ENCODE peak calls at places on chromosomes 1 and 21, in eight cellular contexts. R is GM12891, P is stomach, T is prostate gland, S is K562, I is vagina, H is transverse colon, Z is sigmoid colon. J is an unnamed sample.

GRCh38 chr1:170662561-170662971 is 1.4 kb upstream of the PRRX1 start:
- DNase-seq in R (no peak), P (no peak), T (no peak), S (no peak), I (no peak), H (no peak), Z (no peak), J (no peak)

GRCh38 chr1:224317383-224318045 is 12.5 kb downstream of the NVL start:
- DNase-seq in R (no peak), P (no peak), T (peak), S (no peak), I (no peak), H (no peak), Z (no peak), J (no peak)

GRCh38 chr1:22349302-22350043 is 102.2 kb upstream of the ZBTB40 start:
- DNase-seq in R (no peak), P (no peak), T (no peak), S (no peak), I (no peak), H (no peak), Z (no peak), J (no peak)

GRCh38 chr1:182616130-182617074 is 12.2 kb upstream of the RGS16 start:
- DNase-seq in R (peak), P (peak), T (peak), S (no peak), I (no peak), H (peak), Z (peak), J (peak)

GRCh38 chr1:218938259-218938658 is 235.4 kb upstream of the LYPLAL1 start:
- DNase-seq in R (no peak), P (no peak), T (no peak), S (no peak), I (no peak), H (no peak), Z (no peak), J (no peak)

GRCh38 chr21:44888581-44889550 is 15.4 kb upstream of the PTTG1IP start:
- DNase-seq in R (no peak), P (no peak), T (no peak), S (no peak), I (no peak), H (no peak), Z (no peak), J (no peak)

GRCh38 chr1:108830119-108831008 is 26.5 kb downstream of the AKNAD1 start:
- DNase-seq in R (no peak), P (peak), T (peak), S (peak), I (no peak), H (peak), Z (peak), J (no peak)

GRCh38 chr1:240492832-240493440 is 119.0 kb downstream of the GREM2 start:
- DNase-seq in R (no peak), P (no peak), T (no peak), S (peak), I (no peak), H (peak), Z (no peak), J (no peak)

GRCh38 chr1:151282883-151283725 is 1.0 kb downstream of the ZNF687 start:
- DNase-seq in R (no peak), P (peak), T (no peak), S (peak), I (no peak), H (peak), Z (peak), J (no peak)

GRCh38 chr1:230707732-230708630 is 5.9 kb downstream of the AGT start:
- DNase-seq in R (no peak), P (no peak), T (no peak), S (no peak), I (no peak), H (no peak), Z (no peak), J (no peak)

GRCh38 chr1:154193821-154194220 is 1.9 kb upstream of the TPM3 start:
- DNase-seq in R (no peak), P (peak), T (no peak), S (no peak), I (no peak), H (no peak), Z (no peak), J (no peak)

GRCh38 chr1:11026903-11027302 is 14.4 kb downstream of the TARDBP start:
- DNase-seq in R (no peak), P (no peak), T (no peak), S (no peak), I (no peak), H (no peak), Z (no peak), J (no peak)

GRCh38 chr1:100006688-100007087 is 36.9 kb downstream of the SLC35A3 start:
- DNase-seq in R (no peak), P (no peak), T (no peak), S (no peak), I (no peak), H (no peak), Z (no peak), J (no peak)

GRCh38 chr1:21517161-21517589 is 8.0 kb downstream of the ALPL start:
- DNase-seq in R (no peak), P (no peak), T (peak), S (no peak), I (no peak), H (no peak), Z (no peak), J (no peak)

GRCh38 chr1:106249365-106249764 is 807.1 kb upstream of the PRMT6 start:
- DNase-seq in R (no peak), P (no peak), T (no peak), S (no peak), I (no peak), H (no peak), Z (no peak), J (no peak)

GRCh38 chr1:97680894-97681293 is 239.9 kb downstream of the DPYD start:
- DNase-seq in R (no peak), P (no peak), T (no peak), S (no peak), I (no peak), H (no peak), Z (no peak), J (no peak)

GRCh38 chr1:47696404-47696910 is 258.6 kb downstream of the FOXD2 start:
- DNase-seq in R (no peak), P (no peak), T (no peak), S (no peak), I (no peak), H (no peak), Z (peak), J (no peak)

GRCh38 chr1:83931658-83932253 is 67.2 kb downstream of the TTLL7 start:
- DNase-seq in R (peak), P (no peak), T (peak), S (peak), I (no peak), H (no peak), Z (no peak), J (no peak)

GRCh38 chr1:94258873-94259331 is 21.5 kb upstream of the ARHGAP29 start:
- DNase-seq in R (no peak), P (no peak), T (peak), S (no peak), I (no peak), H (peak), Z (peak), J (no peak)

GRCh38 chr1:156053770-156054499 is at the start of gene UBQLN4:
- DNase-seq in R (peak), P (peak), T (peak), S (peak), I (no peak), H (peak), Z (peak), J (peak)
- TF ChIP-seq POLR2A in R (no peak), P (no peak), T (no peak), S (peak), I (peak), H (no peak), Z (no peak), J (no peak)

GRCh38 chr1:30746212-30747027 is 11.2 kb downstream of the LAPTM5 start:
- DNase-seq in R (no peak), P (no peak), T (no peak), S (no peak), I (no peak), H (no peak), Z (no peak), J (no peak)

GRCh38 chr1:30747028-30748008 is 10.3 kb downstream of the LAPTM5 start:
- DNase-seq in R (no peak), P (no peak), T (no peak), S (no peak), I (no peak), H (no peak), Z (no peak), J (no peak)

GRCh38 chr1:30745156-30745833 is 12.3 kb downstream of the LAPTM5 start:
- DNase-seq in R (no peak), P (no peak), T (no peak), S (no peak), I (no peak), H (no peak), Z (no peak), J (no peak)

GRCh38 chr1:30744060-30744756 is 13.4 kb downstream of the LAPTM5 start:
- DNase-seq in R (no peak), P (no peak), T (no peak), S (no peak), I (no peak), H (no peak), Z (no peak), J (no peak)

GRCh38 chr1:30745834-30746208 is 11.8 kb downstream of the LAPTM5 start:
- DNase-seq in R (no peak), P (no peak), T (no peak), S (no peak), I (no peak), H (no peak), Z (no peak), J (no peak)
- TF ChIP-seq POLR2AphosphoS5 in R (no peak), P (no peak), T (no peak), S (no peak), I (no peak), H (no peak), Z (no peak), J (no peak)

GRCh38 chr1:203028784-203029553 is 2.7 kb downstream of the PPFIA4 start:
- DNase-seq in R (no peak), P (no peak), T (no peak), S (no peak), I (no peak), H (no peak), Z (no peak), J (no peak)

GRCh38 chr1:203031467-203031866 is 5.2 kb downstream of the PPFIA4 start:
- DNase-seq in R (no peak), P (no peak), T (no peak), S (peak), I (no peak), H (no peak), Z (no peak), J (no peak)

GRCh38 chr1:203028067-203028783 is 1.9 kb downstream of the PPFIA4 start:
- DNase-seq in R (no peak), P (no peak), T (no peak), S (no peak), I (no peak), H (no peak), Z (no peak), J (no peak)

GRCh38 chr1:203026666-203027663 is 674 bp downstream of the PPFIA4 start:
- DNase-seq in R (peak), P (peak), T (no peak), S (no peak), I (no peak), H (no peak), Z (no peak), J (no peak)

DNA sequence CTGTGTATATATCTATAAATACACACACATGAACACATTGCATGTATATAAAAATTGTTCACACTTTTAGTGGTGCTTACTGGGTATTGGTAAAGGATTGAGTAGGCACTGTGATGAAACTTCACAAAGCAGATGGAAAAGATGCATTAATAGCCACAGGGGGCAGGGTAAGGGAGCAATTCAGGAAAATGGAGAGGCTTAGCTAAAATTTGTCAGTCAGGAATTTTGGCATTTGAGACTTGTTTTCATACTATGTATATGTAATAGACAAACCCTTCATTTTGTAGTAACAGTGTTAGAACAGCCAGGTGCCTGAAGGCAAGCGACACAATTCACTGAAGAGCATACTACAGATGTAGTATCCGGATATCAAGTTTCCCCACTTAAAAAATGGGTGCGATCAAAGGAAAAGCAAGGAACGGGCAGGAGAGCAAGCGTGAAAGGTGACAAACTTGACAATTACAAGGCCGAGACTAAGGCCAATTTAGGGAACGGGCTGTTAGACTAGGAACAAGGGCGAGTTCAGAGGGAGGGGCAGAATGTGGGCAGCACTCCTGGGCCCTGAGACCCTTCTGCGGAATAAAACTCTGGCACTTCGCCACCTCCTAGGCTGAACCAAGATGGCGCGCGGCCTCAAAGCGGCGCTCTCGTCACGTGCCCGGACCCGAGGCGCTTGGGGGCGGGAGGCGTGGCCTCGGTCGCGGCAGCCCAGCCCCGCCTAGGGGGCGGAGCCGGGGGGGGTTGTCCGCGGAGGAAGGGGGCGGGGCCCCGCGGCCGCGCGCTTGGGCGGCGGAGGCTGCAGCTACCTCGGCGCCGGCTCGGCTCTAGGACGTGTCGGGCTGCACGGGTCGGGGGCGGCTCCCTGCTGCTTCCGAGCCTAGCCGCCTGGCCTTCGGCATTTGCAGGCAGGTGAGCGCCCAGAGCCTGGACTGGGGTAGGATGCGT is at the start of gene PPFIA4:
- DNase-seq in R (peak), P (peak), T (peak), S (peak), I (no peak), H (peak), Z (peak), J (peak)
- TF ChIP-seq POLR2A in R (peak), P (no peak), T (no peak), S (peak), I (no peak), H (peak), Z (no peak), J (peak)

GRCh38 chr1:209784276-209785169 is at the start of gene C1orf74:
- DNase-seq in R (peak), P (peak), T (peak), S (peak), I (no peak), H (peak), Z (peak), J (peak)
- TF ChIP-seq POLR2AphosphoS5 in R (peak), P (peak), T (peak), S (peak), I (peak), H (peak), Z (peak), J (peak)

GRCh38 chr21:34886554-34887385 is 162.3 kb downstream of the RUNX1 start:
- DNase-seq in R (no peak), P (no peak), T (no peak), S (peak), I (no peak), H (peak), Z (peak), J (no peak)

GRCh38 chr21:34888569-34889286 is 160.4 kb downstream of the RUNX1 start:
- DNase-seq in R (peak), P (peak), T (peak), S (peak), I (no peak), H (peak), Z (peak), J (peak)

GRCh38 chr21:34889287-34889536 is 159.9 kb downstream of the RUNX1 start:
- DNase-seq in R (no peak), P (peak), T (peak), S (no peak), I (no peak), H (peak), Z (peak), J (no peak)

GRCh38 chr21:34889537-34890257 is 159.4 kb downstream of the RUNX1 start:
- DNase-seq in R (peak), P (peak), T (peak), S (peak), I (no peak), H (peak), Z (peak), J (peak)

GRCh38 chr21:34887729-34888568 is 161.2 kb downstream of the RUNX1 start:
- DNase-seq in R (peak), P (peak), T (peak), S (peak), I (no peak), H (peak), Z (peak), J (peak)
- TF ChIP-seq POLR2A in R (no peak), P (peak), T (peak), S (no peak), I (peak), H (no peak), Z (no peak), J (peak)

GRCh38 chr1:204621391-204621790 is 64.1 kb downstream of the LRRN2 start:
- DNase-seq in R (no peak), P (no peak), T (no peak), S (no peak), I (no peak), H (no peak), Z (no peak), J (no peak)

GRCh38 chr1:204624631-204625216 is 60.8 kb downstream of the LRRN2 start:
- DNase-seq in R (no peak), P (no peak), T (no peak), S (peak), I (no peak), H (no peak), Z (no peak), J (no peak)

GRCh38 chr1:204623894-204624361 is 61.6 kb downstream of the LRRN2 start:
- DNase-seq in R (peak), P (no peak), T (no peak), S (peak), I (no peak), H (no peak), Z (no peak), J (no peak)

GRCh38 chr1:204621996-204622395 is 63.5 kb downstream of the LRRN2 start:
- DNase-seq in R (no peak), P (no peak), T (no peak), S (no peak), I (no peak), H (no peak), Z (no peak), J (no peak)

DNA sequence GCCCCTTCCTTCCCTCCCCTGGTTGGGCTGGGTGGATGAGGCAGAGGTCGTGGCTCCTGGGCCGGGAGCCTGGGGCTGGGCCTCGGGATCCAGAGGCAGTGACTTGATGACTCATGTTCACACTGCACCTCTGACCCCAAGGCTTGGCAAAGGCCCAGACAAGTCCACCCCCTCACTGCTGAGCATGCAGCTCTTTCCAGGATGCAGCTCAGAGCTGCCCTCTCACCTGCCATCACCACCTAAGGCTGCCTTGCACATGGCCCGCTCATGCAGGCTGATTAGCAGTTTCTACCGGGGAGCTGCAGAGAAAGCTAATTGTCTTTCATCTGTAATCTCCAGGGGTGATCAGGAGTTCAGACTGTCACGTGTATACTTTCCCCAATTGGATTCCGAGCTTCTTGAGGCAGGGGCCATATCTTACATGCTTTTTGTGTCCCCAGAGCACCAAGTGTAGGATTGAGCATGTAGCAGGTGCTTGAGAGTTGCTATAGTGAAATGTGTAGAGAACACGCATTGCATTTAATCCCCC is 62.1 kb downstream of the LRRN2 start:
- DNase-seq in R (no peak), P (no peak), T (no peak), S (peak), I (no peak), H (peak), Z (no peak), J (no peak)
- TF ChIP-seq POLR2AphosphoS5 in R (no peak), P (no peak), T (no peak), S (no peak), I (no peak), H (no peak), Z (no peak), J (no peak)

GRCh38 chr1:40316595-40317393 is at the start of gene COL9A2:
- DNase-seq in R (no peak), P (peak), T (no peak), S (no peak), I (peak), H (peak), Z (no peak), J (peak)
- TF ChIP-seq POLR2A in R (no peak), P (no peak), T (no peak), S (no peak), I (no peak), H (peak), Z (no peak), J (no peak)

GRCh38 chr1:228047183-228047466 is 35.4 kb upstream of the ARF1 start:
- DNase-seq in R (no peak), P (no peak), T (no peak), S (no peak), I (no peak), H (no peak), Z (peak), J (no peak)

GRCh38 chr1:228045871-228046270 is 36.6 kb upstream of the ARF1 start:
- DNase-seq in R (no peak), P (no peak), T (peak), S (no peak), I (no peak), H (no peak), Z (peak), J (no peak)

GRCh38 chr1:228048659-228049333 is 33.7 kb upstream of the ARF1 start:
- DNase-seq in R (no peak), P (no peak), T (peak), S (no peak), I (no peak), H (no peak), Z (no peak), J (no peak)

GRCh38 chr1:228046421-228047182 is 35.9 kb upstream of the ARF1 start:
- DNase-seq in R (no peak), P (no peak), T (no peak), S (no peak), I (no peak), H (no peak), Z (peak), J (no peak)

DNA sequence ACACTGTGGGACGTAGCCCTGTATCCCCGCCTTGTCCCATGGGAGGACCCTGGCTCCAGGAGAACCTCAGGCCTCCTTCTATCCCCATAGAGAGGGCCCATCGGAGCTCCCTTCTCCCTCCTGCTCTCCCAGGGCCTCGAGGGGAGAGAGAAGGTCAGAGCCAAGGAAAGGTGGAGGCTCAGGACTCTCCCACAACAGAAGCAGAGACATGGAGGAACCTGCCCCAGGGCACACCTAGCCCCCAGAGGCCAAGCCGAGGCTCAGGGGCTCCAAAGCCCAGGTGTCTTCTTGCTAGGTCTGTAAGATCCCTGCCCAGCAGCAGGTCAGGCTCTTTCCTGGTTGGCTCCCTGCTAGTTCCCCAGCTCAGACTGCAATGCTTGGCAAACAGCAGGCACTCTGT is 34.4 kb upstream of the ARF1 start:
- DNase-seq in R (no peak), P (no peak), T (no peak), S (no peak), I (no peak), H (no peak), Z (no peak), J (no peak)
- TF ChIP-seq POLR2AphosphoS5 in R (no peak), P (no peak), T (no peak), S (no peak), I (no peak), H (no peak), Z (no peak), J (no peak)

GRCh38 chr1:111201275-111202090 is 1.0 kb upstream of the DENND2D start:
- DNase-seq in R (no peak), P (no peak), T (no peak), S (peak), I (no peak), H (no peak), Z (no peak), J (no peak)
- TF ChIP-seq POLR2A in R (no peak), P (no peak), T (no peak), S (no peak), I (no peak), H (no peak), Z (no peak), J (no peak)

J was measured in GM12892.